ENCODE peak calls at places on chromosomes 7 and 10, in six cellular contexts. One of them, this sample, is unnamed.

GRCh38 chr7:18241543-18242231 is 214.0 kb upstream of the PRPS1L1 start:
- DNase-seq in GM23248: no peak
- DNase-seq in heart left ventricle: no peak
- DNase-seq in Peyer's patch: no peak
- DNase-seq in PC-3: peak; percentile 5
- DNase-seq in RWPE2: no peak
- DNase-seq in this sample: no peak

GRCh38 chr10:132634241-132634946 is 96.8 kb downstream of the INPP5A start:
- DNase-seq in GM23248: peak; percentile 18
- DNase-seq in heart left ventricle: no peak
- DNase-seq in Peyer's patch: peak; percentile 76
- DNase-seq in PC-3: peak; percentile 13
- DNase-seq in RWPE2: peak; percentile 21
- DNase-seq in this sample: no peak

GRCh38 chr10:99285846-99286245 is 43.3 kb upstream of the CNNM1 start:
- DNase-seq in GM23248: peak; percentile 44
- DNase-seq in heart left ventricle: no peak
- DNase-seq in Peyer's patch: no peak
- DNase-seq in PC-3: no peak
- DNase-seq in RWPE2: no peak
- DNase-seq in this sample: no peak

GRCh38 chr7:124765401-124766352 is at the start of gene GPR37:
- DNase-seq in GM23248: peak; percentile 44
- DNase-seq in heart left ventricle: peak; percentile 26
- DNase-seq in Peyer's patch: peak; percentile 70
- DNase-seq in PC-3: peak; percentile 86
- DNase-seq in RWPE2: peak; percentile 75
- DNase-seq in this sample: peak; percentile 70

GRCh38 chr7:143008007-143008901 is 18.7 kb downstream of the OR9A2 start:
- DNase-seq in GM23248: peak; percentile 76
- DNase-seq in heart left ventricle: peak; percentile 75
- DNase-seq in Peyer's patch: peak; percentile 85
- DNase-seq in PC-3: peak; percentile 81
- DNase-seq in RWPE2: no peak
- DNase-seq in this sample: peak; percentile 88

GRCh38 chr10:112778579-112778978 is 171.5 kb upstream of the TCF7L2 start:
- DNase-seq in GM23248: no peak
- DNase-seq in heart left ventricle: no peak
- DNase-seq in Peyer's patch: no peak
- DNase-seq in PC-3: peak; percentile 65
- DNase-seq in RWPE2: no peak
- DNase-seq in this sample: no peak

GRCh38 chr7:30595461-30596042 is 874 bp downstream of the GARS1 start:
- DNase-seq in GM23248: peak; percentile 39
- DNase-seq in heart left ventricle: no peak
- DNase-seq in Peyer's patch: no peak
- DNase-seq in PC-3: peak; percentile 1
- DNase-seq in RWPE2: no peak
- DNase-seq in this sample: no peak

GRCh38 chr10:17454181-17454800 is at the start of gene ST8SIA6:
- DNase-seq in GM23248: peak; percentile 74
- DNase-seq in heart left ventricle: peak; percentile 42
- DNase-seq in Peyer's patch: peak; percentile 74
- DNase-seq in PC-3: peak; percentile 16
- DNase-seq in RWPE2: peak; percentile 55
- DNase-seq in this sample: peak; percentile 21

GRCh38 chr10:9733764-9734163 is 1283.9 kb upstream of the CELF2 start:
- DNase-seq in GM23248: no peak
- DNase-seq in heart left ventricle: no peak
- DNase-seq in Peyer's patch: no peak
- DNase-seq in PC-3: no peak
- DNase-seq in RWPE2: no peak
- DNase-seq in this sample: no peak

GRCh38 chr7:55130554-55131198 is 111.9 kb downstream of the EGFR start:
- DNase-seq in GM23248: peak; percentile 77
- DNase-seq in heart left ventricle: peak; percentile 80
- DNase-seq in Peyer's patch: no peak
- DNase-seq in PC-3: no peak
- DNase-seq in RWPE2: no peak
- DNase-seq in this sample: peak; percentile 46

GRCh38 chr7:101179117-101179779 is 845 bp downstream of the NAT16 start:
- DNase-seq in GM23248: no peak
- DNase-seq in heart left ventricle: no peak
- DNase-seq in Peyer's patch: no peak
- DNase-seq in PC-3: no peak
- DNase-seq in RWPE2: no peak
- DNase-seq in this sample: no peak

GRCh38 chr7:128458956-128459355 is 3.3 kb downstream of the HILPDA start:
- DNase-seq in GM23248: no peak
- DNase-seq in heart left ventricle: no peak
- DNase-seq in Peyer's patch: no peak
- DNase-seq in PC-3: peak; percentile 11
- DNase-seq in RWPE2: no peak
- DNase-seq in this sample: no peak

GRCh38 chr10:11403116-11403515 is 208.3 kb downstream of the USP6NL start:
- DNase-seq in GM23248: no peak
- DNase-seq in heart left ventricle: no peak
- DNase-seq in Peyer's patch: no peak
- DNase-seq in PC-3: no peak
- DNase-seq in RWPE2: no peak
- DNase-seq in this sample: no peak

GRCh38 chr10:104329754-104330153 is 8.5 kb downstream of the ITPRIP start:
- DNase-seq in GM23248: peak; percentile 96
- DNase-seq in heart left ventricle: no peak
- DNase-seq in Peyer's patch: no peak
- DNase-seq in PC-3: peak; percentile 76
- DNase-seq in RWPE2: no peak
- DNase-seq in this sample: no peak

GRCh38 chr7:157018328-157018996 is 8.0 kb upstream of the MNX1 start:
- DNase-seq in GM23248: peak; percentile 28
- DNase-seq in heart left ventricle: no peak
- DNase-seq in Peyer's patch: no peak
- DNase-seq in PC-3: no peak
- DNase-seq in RWPE2: no peak
- DNase-seq in this sample: no peak

GRCh38 chr7:104643587-104644217 is 315.3 kb downstream of the LHFPL3 start:
- DNase-seq in GM23248: peak; percentile 47
- DNase-seq in heart left ventricle: no peak
- DNase-seq in Peyer's patch: no peak
- DNase-seq in PC-3: peak; percentile 39
- DNase-seq in RWPE2: no peak
- DNase-seq in this sample: no peak

GRCh38 chr10:118449521-118449920 is 107.4 kb upstream of the FAM204A start:
- DNase-seq in GM23248: no peak
- DNase-seq in heart left ventricle: no peak
- DNase-seq in Peyer's patch: no peak
- DNase-seq in PC-3: no peak
- DNase-seq in RWPE2: no peak
- DNase-seq in this sample: no peak

GRCh38 chr7:44431091-44431608 is 59.3 kb downstream of the NUDCD3 start:
- DNase-seq in GM23248: no peak
- DNase-seq in heart left ventricle: peak; percentile 41
- DNase-seq in Peyer's patch: no peak
- DNase-seq in PC-3: peak; percentile 9
- DNase-seq in RWPE2: no peak
- DNase-seq in this sample: peak; percentile 33

GRCh38 chr7:139595806-139596205 is 72.3 kb downstream of the CLEC2L start:
- DNase-seq in GM23248: peak; percentile 11
- DNase-seq in heart left ventricle: no peak
- DNase-seq in Peyer's patch: no peak
- DNase-seq in PC-3: no peak
- DNase-seq in RWPE2: no peak
- DNase-seq in this sample: no peak
- H3K36me3 ChIP-seq in GM23248: peaks cover 24% of the 10 kb centered on the region
- H3K36me3 ChIP-seq in heart left ventricle: peaks cover 100% of the 10 kb centered on the region
- H3K36me3 ChIP-seq in Peyer's patch: peaks cover 99% of the 10 kb centered on the region
- H3K36me3 ChIP-seq in PC-3: peaks cover 90% of the 10 kb centered on the region
- H3K36me3 ChIP-seq in RWPE2: peaks cover 94% of the 10 kb centered on the region
- H3K36me3 ChIP-seq in this sample: peaks cover 17% of the 10 kb centered on the region

GRCh38 chr7:87592300-87592699 is 8.4 kb downstream of the ABCB1 start:
- DNase-seq in GM23248: no peak
- DNase-seq in heart left ventricle: no peak
- DNase-seq in Peyer's patch: no peak
- DNase-seq in PC-3: no peak
- DNase-seq in RWPE2: no peak
- DNase-seq in this sample: no peak

GRCh38 chr7:87589631-87590030 is 11.1 kb downstream of the ABCB1 start:
- DNase-seq in GM23248: no peak
- DNase-seq in heart left ventricle: no peak
- DNase-seq in Peyer's patch: no peak
- DNase-seq in PC-3: no peak
- DNase-seq in RWPE2: no peak
- DNase-seq in this sample: no peak

GRCh38 chr7:87591211-87591610 is 9.5 kb downstream of the ABCB1 start:
- DNase-seq in GM23248: no peak
- DNase-seq in heart left ventricle: no peak
- DNase-seq in Peyer's patch: no peak
- DNase-seq in PC-3: no peak
- DNase-seq in RWPE2: no peak
- DNase-seq in this sample: no peak

GRCh38 chr7:87596136-87596535 is 4.5 kb downstream of the ABCB1 start:
- DNase-seq in GM23248: no peak
- DNase-seq in heart left ventricle: no peak
- DNase-seq in Peyer's patch: no peak
- DNase-seq in PC-3: no peak
- DNase-seq in RWPE2: no peak
- DNase-seq in this sample: no peak

DNA sequence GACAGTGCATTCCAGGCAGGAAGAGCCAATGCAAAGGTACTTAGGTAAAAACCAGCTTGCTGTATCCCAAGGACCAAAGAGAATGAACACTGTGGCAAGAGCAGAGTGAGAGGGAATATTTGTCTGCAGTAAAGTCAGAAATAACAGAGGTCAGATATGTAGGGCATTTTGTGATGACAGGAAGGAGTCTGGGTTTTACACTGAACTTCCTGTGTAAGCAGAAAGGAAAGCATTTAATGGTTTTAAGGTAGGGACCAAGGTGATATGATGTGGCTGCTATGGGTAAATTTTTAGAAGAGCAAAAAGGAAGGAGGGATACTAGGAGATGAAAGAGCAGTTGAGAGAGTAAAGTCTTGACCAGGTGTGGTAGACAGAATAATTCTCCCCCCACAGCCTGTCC is 10.1 kb downstream of the ABCB1 start:
- DNase-seq in GM23248: no peak
- DNase-seq in heart left ventricle: no peak
- DNase-seq in Peyer's patch: no peak
- DNase-seq in PC-3: no peak
- DNase-seq in RWPE2: no peak
- DNase-seq in this sample: no peak
- H3K4me1 ChIP-seq in GM23248: no peaks in the 10 kb centered on the region
- H3K4me1 ChIP-seq in heart left ventricle: no peaks in the 10 kb centered on the region
- H3K4me1 ChIP-seq in Peyer's patch: peaks cover 39% of the 10 kb centered on the region
- H3K4me1 ChIP-seq in PC-3: no peaks in the 10 kb centered on the region
- H3K4me1 ChIP-seq in RWPE2: no peaks in the 10 kb centered on the region
- H3K4me1 ChIP-seq in this sample: no peaks in the 10 kb centered on the region

GRCh38 chr7:4993471-4993870 is 34.5 kb upstream of the MMD2 start:
- DNase-seq in GM23248: no peak
- DNase-seq in heart left ventricle: no peak
- DNase-seq in Peyer's patch: no peak
- DNase-seq in PC-3: no peak
- DNase-seq in RWPE2: no peak
- DNase-seq in this sample: no peak
- H3K36me3 ChIP-seq in GM23248: peaks cover 21% of the 10 kb centered on the region
- H3K36me3 ChIP-seq in heart left ventricle: peaks cover 92% of the 10 kb centered on the region
- H3K36me3 ChIP-seq in Peyer's patch: peaks cover 80% of the 10 kb centered on the region
- H3K36me3 ChIP-seq in PC-3: peaks cover 7% of the 10 kb centered on the region
- H3K36me3 ChIP-seq in RWPE2: peaks cover 41% of the 10 kb centered on the region
- H3K36me3 ChIP-seq in this sample: no peaks in the 10 kb centered on the region

GRCh38 chr10:601356-601963 is 88.0 kb downstream of the DIP2C start:
- DNase-seq in GM23248: no peak
- DNase-seq in heart left ventricle: no peak
- DNase-seq in Peyer's patch: no peak
- DNase-seq in PC-3: no peak
- DNase-seq in RWPE2: no peak
- DNase-seq in this sample: no peak

GRCh38 chr10:605632-606325 is 83.7 kb downstream of the DIP2C start:
- DNase-seq in GM23248: no peak
- DNase-seq in heart left ventricle: no peak
- DNase-seq in Peyer's patch: no peak
- DNase-seq in PC-3: no peak
- DNase-seq in RWPE2: no peak
- DNase-seq in this sample: no peak

GRCh38 chr10:602391-603005 is 87.0 kb downstream of the DIP2C start:
- DNase-seq in GM23248: no peak
- DNase-seq in heart left ventricle: no peak
- DNase-seq in Peyer's patch: peak; percentile 10
- DNase-seq in PC-3: no peak
- DNase-seq in RWPE2: no peak
- DNase-seq in this sample: no peak

GRCh38 chr10:604716-605631 is 84.5 kb downstream of the DIP2C start:
- DNase-seq in GM23248: no peak
- DNase-seq in heart left ventricle: peak; percentile 23
- DNase-seq in Peyer's patch: peak; percentile 23
- DNase-seq in PC-3: no peak
- DNase-seq in RWPE2: no peak
- DNase-seq in this sample: no peak

GRCh38 chr10:603745-604144 is 85.7 kb downstream of the DIP2C start:
- DNase-seq in GM23248: no peak
- DNase-seq in heart left ventricle: no peak
- DNase-seq in Peyer's patch: peak; percentile 37
- DNase-seq in PC-3: no peak
- DNase-seq in RWPE2: no peak
- DNase-seq in this sample: no peak
- H3K4me1 ChIP-seq in GM23248: peaks cover 31% of the 10 kb centered on the region
- H3K4me1 ChIP-seq in heart left ventricle: peaks cover 42% of the 10 kb centered on the region
- H3K4me1 ChIP-seq in Peyer's patch: no peaks in the 10 kb centered on the region
- H3K4me1 ChIP-seq in PC-3: no peaks in the 10 kb centered on the region
- H3K4me1 ChIP-seq in RWPE2: no peaks in the 10 kb centered on the region
- H3K4me1 ChIP-seq in this sample: peaks cover 27% of the 10 kb centered on the region

GRCh38 chr7:6023974-6024435 is 7.2 kb upstream of the ANKRD61 start:
- DNase-seq in GM23248: no peak
- DNase-seq in heart left ventricle: no peak
- DNase-seq in Peyer's patch: peak; percentile 55
- DNase-seq in PC-3: no peak
- DNase-seq in RWPE2: no peak
- DNase-seq in this sample: no peak
- H3K36me3 ChIP-seq in GM23248: peaks cover 86% of the 10 kb centered on the region
- H3K36me3 ChIP-seq in heart left ventricle: peaks cover 100% of the 10 kb centered on the region
- H3K36me3 ChIP-seq in Peyer's patch: peaks cover 92% of the 10 kb centered on the region
- H3K36me3 ChIP-seq in PC-3: peaks cover 65% of the 10 kb centered on the region
- H3K36me3 ChIP-seq in RWPE2: peaks cover 97% of the 10 kb centered on the region
- H3K36me3 ChIP-seq in this sample: no peaks in the 10 kb centered on the region

DNA sequence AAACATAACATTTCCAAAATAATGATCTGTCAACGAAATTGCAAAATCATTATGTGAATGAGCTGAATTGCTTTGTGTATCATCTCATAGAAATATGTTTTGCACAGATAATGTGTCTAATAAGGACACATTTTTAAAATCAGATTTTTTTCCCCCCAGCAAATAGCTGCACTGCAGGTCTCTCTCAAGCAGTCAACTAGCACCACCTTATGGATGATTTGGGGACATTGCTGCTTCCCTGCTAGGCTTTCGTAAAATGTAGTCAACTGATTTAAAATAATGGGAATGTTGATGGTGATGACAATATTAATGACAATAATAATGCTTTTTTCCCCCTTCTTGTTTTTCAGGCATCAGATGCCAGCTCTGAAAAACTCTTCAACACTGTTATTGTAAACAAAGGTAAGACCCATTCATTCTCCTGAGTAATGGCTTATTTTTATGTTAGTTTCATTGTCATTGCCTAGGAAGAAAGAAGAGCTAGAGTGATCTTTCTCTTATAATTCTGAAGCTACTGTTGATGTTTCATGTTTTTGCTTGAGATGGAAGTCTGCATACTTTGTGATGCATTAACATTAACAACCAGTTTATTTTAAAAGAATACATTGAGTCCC is 433.6 kb upstream of the GALNT17 start:
- DNase-seq in GM23248: peak; percentile 80
- DNase-seq in heart left ventricle: peak; percentile 37
- DNase-seq in Peyer's patch: no peak
- DNase-seq in PC-3: peak; percentile 50
- DNase-seq in RWPE2: no peak
- DNase-seq in this sample: peak; percentile 38
- H3K4me1 ChIP-seq in GM23248: no peaks in the 10 kb centered on the region
- H3K4me1 ChIP-seq in heart left ventricle: peaks cover 10% of the 10 kb centered on the region
- H3K4me1 ChIP-seq in Peyer's patch: peaks cover 15% of the 10 kb centered on the region
- H3K4me1 ChIP-seq in PC-3: no peaks in the 10 kb centered on the region
- H3K4me1 ChIP-seq in RWPE2: no peaks in the 10 kb centered on the region
- H3K4me1 ChIP-seq in this sample: peaks cover 12% of the 10 kb centered on the region